ENCODE peak calls at places on chromosomes 1 and 21, in eight cellular contexts. One of them, this sample, is unnamed.

GRCh38 chr1:157407367-157407766 is 144.9 kb downstream of the FCRL5 start:
- DNase-seq in CD8-positive, alpha-beta T cell: no peak
- DNase-seq in NB4: no peak
- DNase-seq in GM20000: no peak
- DNase-seq in omental fat pad: no peak
- DNase-seq in endothelial cell: no peak
- DNase-seq in cardiac muscle cell: no peak
- DNase-seq in Calu3: no peak
- DNase-seq in this sample: no peak

GRCh38 chr1:248834343-248834940 is 3.6 kb upstream of the ZNF672 start:
- DNase-seq in CD8-positive, alpha-beta T cell: no peak
- DNase-seq in NB4: peak; percentile 48
- DNase-seq in GM20000: no peak
- DNase-seq in omental fat pad: no peak
- DNase-seq in endothelial cell: no peak
- DNase-seq in cardiac muscle cell: no peak
- DNase-seq in Calu3: no peak
- DNase-seq in this sample: no peak

GRCh38 chr1:54818461-54819194 is 17.5 kb upstream of the TTC22 start:
- DNase-seq in CD8-positive, alpha-beta T cell: no peak
- DNase-seq in NB4: no peak
- DNase-seq in GM20000: no peak
- DNase-seq in omental fat pad: no peak
- DNase-seq in endothelial cell: no peak
- DNase-seq in cardiac muscle cell: peak; percentile 46
- DNase-seq in Calu3: no peak
- DNase-seq in this sample: no peak

GRCh38 chr1:47985001-47985400 is 12.2 kb downstream of the TRABD2B start:
- DNase-seq in CD8-positive, alpha-beta T cell: no peak
- DNase-seq in NB4: no peak
- DNase-seq in GM20000: no peak
- DNase-seq in omental fat pad: no peak
- DNase-seq in endothelial cell: no peak
- DNase-seq in cardiac muscle cell: no peak
- DNase-seq in Calu3: no peak
- DNase-seq in this sample: no peak

GRCh38 chr1:229271448-229272120 is 673 bp downstream of the RAB4A start:
- DNase-seq in CD8-positive, alpha-beta T cell: peak; percentile 36
- DNase-seq in NB4: peak; percentile 71
- DNase-seq in GM20000: no peak
- DNase-seq in omental fat pad: no peak
- DNase-seq in endothelial cell: no peak
- DNase-seq in cardiac muscle cell: peak; percentile 38
- DNase-seq in Calu3: no peak
- DNase-seq in this sample: no peak

GRCh38 chr1:97925161-97925560 is 4.3 kb upstream of the DPYD start:
- DNase-seq in CD8-positive, alpha-beta T cell: no peak
- DNase-seq in NB4: no peak
- DNase-seq in GM20000: no peak
- DNase-seq in omental fat pad: no peak
- DNase-seq in endothelial cell: no peak
- DNase-seq in cardiac muscle cell: no peak
- DNase-seq in Calu3: no peak
- DNase-seq in this sample: no peak

GRCh38 chr1:97461782-97462181 is 459.1 kb downstream of the DPYD start:
- DNase-seq in CD8-positive, alpha-beta T cell: no peak
- DNase-seq in NB4: peak; percentile 4
- DNase-seq in GM20000: peak; percentile 15
- DNase-seq in omental fat pad: no peak
- DNase-seq in endothelial cell: no peak
- DNase-seq in cardiac muscle cell: no peak
- DNase-seq in Calu3: no peak
- DNase-seq in this sample: no peak

GRCh38 chr1:116677474-116678062 is 10.0 kb upstream of the IGSF3 start:
- DNase-seq in CD8-positive, alpha-beta T cell: no peak
- DNase-seq in NB4: no peak
- DNase-seq in GM20000: no peak
- DNase-seq in omental fat pad: no peak
- DNase-seq in endothelial cell: no peak
- DNase-seq in cardiac muscle cell: no peak
- DNase-seq in Calu3: no peak
- DNase-seq in this sample: no peak

GRCh38 chr1:18413906-18414305 is 66.8 kb upstream of the KLHDC7A start:
- DNase-seq in CD8-positive, alpha-beta T cell: no peak
- DNase-seq in NB4: no peak
- DNase-seq in GM20000: no peak
- DNase-seq in omental fat pad: no peak
- DNase-seq in endothelial cell: no peak
- DNase-seq in cardiac muscle cell: no peak
- DNase-seq in Calu3: no peak
- DNase-seq in this sample: no peak

GRCh38 chr1:164948101-164948500 is 389.1 kb downstream of the PBX1 start:
- DNase-seq in CD8-positive, alpha-beta T cell: no peak
- DNase-seq in NB4: no peak
- DNase-seq in GM20000: no peak
- DNase-seq in omental fat pad: no peak
- DNase-seq in endothelial cell: no peak
- DNase-seq in cardiac muscle cell: no peak
- DNase-seq in Calu3: no peak
- DNase-seq in this sample: no peak

GRCh38 chr1:38672692-38673091 is 186.9 kb downstream of the RRAGC start:
- DNase-seq in CD8-positive, alpha-beta T cell: no peak
- DNase-seq in NB4: no peak
- DNase-seq in GM20000: no peak
- DNase-seq in omental fat pad: no peak
- DNase-seq in endothelial cell: no peak
- DNase-seq in cardiac muscle cell: no peak
- DNase-seq in Calu3: no peak
- DNase-seq in this sample: no peak

GRCh38 chr21:35843911-35844667 is 216.2 kb downstream of the SETD4 start:
- DNase-seq in CD8-positive, alpha-beta T cell: no peak
- DNase-seq in NB4: no peak
- DNase-seq in GM20000: no peak
- DNase-seq in omental fat pad: no peak
- DNase-seq in endothelial cell: no peak
- DNase-seq in cardiac muscle cell: peak; percentile 7
- DNase-seq in Calu3: no peak
- DNase-seq in this sample: no peak

GRCh38 chr21:28442624-28443023 is 550.1 kb downstream of the LTN1 start:
- DNase-seq in CD8-positive, alpha-beta T cell: no peak
- DNase-seq in NB4: no peak
- DNase-seq in GM20000: no peak
- DNase-seq in omental fat pad: no peak
- DNase-seq in endothelial cell: no peak
- DNase-seq in cardiac muscle cell: peak; percentile 61
- DNase-seq in Calu3: no peak
- DNase-seq in this sample: no peak

GRCh38 chr1:26994020-26994745 is 691 bp downstream of the TRNP1 start:
- DNase-seq in CD8-positive, alpha-beta T cell: no peak
- DNase-seq in NB4: peak; percentile 54
- DNase-seq in GM20000: peak; percentile 65
- DNase-seq in omental fat pad: no peak
- DNase-seq in endothelial cell: peak; percentile 30
- DNase-seq in cardiac muscle cell: no peak
- DNase-seq in Calu3: no peak
- DNase-seq in this sample: no peak

GRCh38 chr1:11982010-11982392 is 1.8 kb downstream of the MFN2 start:
- DNase-seq in CD8-positive, alpha-beta T cell: no peak
- DNase-seq in NB4: peak; percentile 43
- DNase-seq in GM20000: no peak
- DNase-seq in omental fat pad: no peak
- DNase-seq in endothelial cell: no peak
- DNase-seq in cardiac muscle cell: no peak
- DNase-seq in Calu3: peak; percentile 24
- DNase-seq in this sample: no peak

GRCh38 chr21:44836349-44836665 is 18.4 kb upstream of the SUMO3 start:
- DNase-seq in CD8-positive, alpha-beta T cell: no peak
- DNase-seq in NB4: no peak
- DNase-seq in GM20000: no peak
- DNase-seq in omental fat pad: no peak
- DNase-seq in endothelial cell: no peak
- DNase-seq in cardiac muscle cell: no peak
- DNase-seq in Calu3: no peak
- DNase-seq in this sample: no peak

GRCh38 chr21:44838951-44839350 is 21.1 kb upstream of the SUMO3 start:
- DNase-seq in CD8-positive, alpha-beta T cell: no peak
- DNase-seq in NB4: no peak
- DNase-seq in GM20000: no peak
- DNase-seq in omental fat pad: no peak
- DNase-seq in endothelial cell: no peak
- DNase-seq in cardiac muscle cell: no peak
- DNase-seq in Calu3: no peak
- DNase-seq in this sample: no peak

GRCh38 chr21:44836666-44837471 is 19.0 kb upstream of the SUMO3 start:
- DNase-seq in CD8-positive, alpha-beta T cell: no peak
- DNase-seq in NB4: peak; percentile 74
- DNase-seq in GM20000: no peak
- DNase-seq in omental fat pad: no peak
- DNase-seq in endothelial cell: no peak
- DNase-seq in cardiac muscle cell: peak; percentile 58
- DNase-seq in Calu3: peak; percentile 43
- DNase-seq in this sample: peak; percentile 10

GRCh38 chr21:44837537-44837936 is 19.7 kb upstream of the SUMO3 start:
- DNase-seq in CD8-positive, alpha-beta T cell: no peak
- DNase-seq in NB4: no peak
- DNase-seq in GM20000: no peak
- DNase-seq in omental fat pad: no peak
- DNase-seq in endothelial cell: no peak
- DNase-seq in cardiac muscle cell: no peak
- DNase-seq in Calu3: no peak
- DNase-seq in this sample: no peak

GRCh38 chr21:44838038-44838895 is 20.4 kb upstream of the SUMO3 start:
- DNase-seq in CD8-positive, alpha-beta T cell: no peak
- DNase-seq in NB4: no peak
- DNase-seq in GM20000: no peak
- DNase-seq in omental fat pad: no peak
- DNase-seq in endothelial cell: no peak
- DNase-seq in cardiac muscle cell: no peak
- DNase-seq in Calu3: no peak
- DNase-seq in this sample: no peak
- TF ChIP-seq CTCF in CD8-positive, alpha-beta T cell: no peak
- TF ChIP-seq CTCF in NB4: no peak
- TF ChIP-seq CTCF in GM20000: no peak
- TF ChIP-seq CTCF in omental fat pad: no peak
- TF ChIP-seq CTCF in endothelial cell: no peak
- TF ChIP-seq CTCF in cardiac muscle cell: no peak
- TF ChIP-seq CTCF in Calu3: no peak
- TF ChIP-seq CTCF in this sample: no peak

DNA sequence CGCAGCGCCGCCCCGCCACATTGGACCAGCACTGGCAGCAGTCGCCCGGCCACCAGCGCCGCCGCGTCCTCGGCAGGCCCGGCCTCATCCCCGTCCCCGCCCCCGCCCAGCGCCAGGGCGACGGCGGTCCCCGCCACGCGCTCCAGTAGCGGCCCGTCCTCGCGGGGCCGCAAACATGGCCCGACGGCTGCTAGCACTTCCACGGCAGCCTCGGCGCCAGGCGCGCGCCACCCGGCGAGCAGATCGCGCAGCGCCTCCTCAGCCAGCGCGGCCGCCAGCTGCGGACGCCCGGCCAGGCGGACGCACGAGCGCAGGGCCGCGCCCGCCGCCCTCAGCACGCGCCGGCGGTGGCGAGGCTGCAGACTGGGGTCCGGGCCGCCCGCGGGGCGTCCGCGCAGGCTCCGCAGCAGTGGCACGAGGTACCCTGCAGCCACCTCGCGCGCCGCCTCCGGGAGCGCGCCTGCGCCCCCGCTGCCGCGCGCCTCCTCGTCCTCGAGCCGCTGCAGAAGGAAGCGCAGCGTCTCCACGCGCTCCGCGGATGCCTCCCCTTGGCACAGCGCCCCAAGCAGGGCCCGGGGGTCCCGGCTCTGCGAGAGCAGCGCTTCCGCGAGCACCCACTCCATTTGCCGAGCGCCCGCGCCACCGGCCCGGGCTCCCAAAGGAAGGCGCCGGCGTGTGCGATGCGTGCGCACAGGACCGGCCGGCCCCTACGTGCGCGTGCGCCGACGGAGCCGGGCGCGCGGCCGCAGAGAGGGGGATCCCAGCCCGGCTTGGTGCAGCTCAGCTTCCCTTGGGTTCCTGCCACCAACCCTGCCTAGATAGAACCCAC is at the start of gene TARBP1:
- DNase-seq in CD8-positive, alpha-beta T cell: peak; percentile 72
- DNase-seq in NB4: peak; percentile 90
- DNase-seq in GM20000: peak; percentile 90
- DNase-seq in omental fat pad: no peak
- DNase-seq in endothelial cell: peak; percentile 77
- DNase-seq in cardiac muscle cell: peak; percentile 83
- DNase-seq in Calu3: peak; percentile 85
- DNase-seq in this sample: peak; percentile 82
- TF ChIP-seq CTCF in CD8-positive, alpha-beta T cell: no peak
- TF ChIP-seq CTCF in NB4: no peak
- TF ChIP-seq CTCF in GM20000: peak; percentile 45
- TF ChIP-seq CTCF in omental fat pad: no peak
- TF ChIP-seq CTCF in endothelial cell: no peak
- TF ChIP-seq CTCF in cardiac muscle cell: no peak
- TF ChIP-seq CTCF in Calu3: no peak
- TF ChIP-seq CTCF in this sample: no peak

GRCh38 chr1:66712819-66713218 is 39.4 kb upstream of the DYNLT5 start:
- DNase-seq in CD8-positive, alpha-beta T cell: no peak
- DNase-seq in NB4: no peak
- DNase-seq in GM20000: no peak
- DNase-seq in omental fat pad: no peak
- DNase-seq in endothelial cell: no peak
- DNase-seq in cardiac muscle cell: no peak
- DNase-seq in Calu3: no peak
- DNase-seq in this sample: no peak

GRCh38 chr1:66711420-66711819 is 40.8 kb upstream of the DYNLT5 start:
- DNase-seq in CD8-positive, alpha-beta T cell: no peak
- DNase-seq in NB4: no peak
- DNase-seq in GM20000: no peak
- DNase-seq in omental fat pad: no peak
- DNase-seq in endothelial cell: no peak
- DNase-seq in cardiac muscle cell: peak; percentile 30
- DNase-seq in Calu3: no peak
- DNase-seq in this sample: no peak
- TF ChIP-seq CTCF in CD8-positive, alpha-beta T cell: no peak
- TF ChIP-seq CTCF in NB4: no peak
- TF ChIP-seq CTCF in GM20000: no peak
- TF ChIP-seq CTCF in omental fat pad: no peak
- TF ChIP-seq CTCF in endothelial cell: no peak
- TF ChIP-seq CTCF in cardiac muscle cell: peak; percentile 32
- TF ChIP-seq CTCF in Calu3: no peak
- TF ChIP-seq CTCF in this sample: no peak

DNA sequence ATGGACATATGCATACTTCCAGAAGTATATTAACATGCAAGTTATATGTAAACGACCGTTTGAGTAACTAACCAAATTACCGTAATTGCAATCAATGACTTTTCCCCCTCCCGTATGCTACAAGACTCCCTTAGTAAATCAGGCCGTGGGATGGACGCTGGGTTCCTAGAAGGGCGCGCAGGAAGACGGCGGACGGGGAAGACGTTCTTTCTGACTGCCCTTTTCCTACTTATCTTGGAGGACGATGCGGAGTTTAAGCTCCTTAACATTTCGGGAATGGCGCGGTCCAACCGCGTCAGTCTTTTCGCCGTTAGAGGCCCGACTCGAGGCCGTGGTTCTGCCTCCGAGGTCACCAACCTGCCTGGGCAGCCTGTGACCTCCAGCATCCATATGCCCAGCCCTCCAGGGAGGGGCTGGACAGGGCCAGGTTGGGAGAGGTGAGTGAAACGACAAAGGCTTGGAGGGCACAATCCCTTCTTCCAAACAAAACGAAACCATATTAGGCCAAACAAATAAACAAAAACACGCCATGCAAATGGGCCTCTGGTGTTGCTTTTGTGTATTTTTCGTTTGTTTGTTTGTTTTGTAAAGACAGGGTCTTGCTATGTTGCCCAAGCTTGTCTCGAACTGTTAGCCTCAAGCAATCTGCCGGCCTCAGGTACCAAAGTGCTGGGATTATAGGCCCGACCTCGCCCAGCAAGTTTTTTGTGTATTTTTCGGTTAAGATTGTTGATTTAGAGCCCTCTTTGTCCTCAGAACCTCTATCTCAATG is 873 bp upstream of the PI4KB start:
- DNase-seq in CD8-positive, alpha-beta T cell: no peak
- DNase-seq in NB4: no peak
- DNase-seq in GM20000: no peak
- DNase-seq in omental fat pad: no peak
- DNase-seq in endothelial cell: peak; percentile 20
- DNase-seq in cardiac muscle cell: no peak
- DNase-seq in Calu3: peak; percentile 15
- DNase-seq in this sample: no peak
- TF ChIP-seq CTCF in CD8-positive, alpha-beta T cell: no peak
- TF ChIP-seq CTCF in NB4: no peak
- TF ChIP-seq CTCF in GM20000: no peak
- TF ChIP-seq CTCF in omental fat pad: no peak
- TF ChIP-seq CTCF in endothelial cell: no peak
- TF ChIP-seq CTCF in cardiac muscle cell: no peak
- TF ChIP-seq CTCF in Calu3: no peak
- TF ChIP-seq CTCF in this sample: no peak

This sample was measured in activated B cell treated with CpG ODN at 0.5 μM for 24 hours.